ENCODE peak calls at places on chromosomes 5 and 9, in eight cellular contexts. One of them, this sample, is unnamed.

GRCh38 chr9:6545017-6545691 is 100.4 kb downstream of the GLDC start:
- DNase-seq in HFF-Myc: no peak
- DNase-seq in WERI-Rb-1: no peak
- DNase-seq in gastrocnemius medialis: no peak
- DNase-seq in renal cortical epithelial cell: peak
- DNase-seq in Calu3: no peak
- DNase-seq in adipocyte: no peak
- DNase-seq in EL: no peak
- DNase-seq in this sample: no peak

GRCh38 chr5:16550316-16550952 is 66.4 kb downstream of the RETREG1 start:
- DNase-seq in WERI-Rb-1: peak
- DNase-seq in EL: peak
- DNase-seq in HFF-Myc: no peak
- DNase-seq in Calu3: peak
- DNase-seq in adipocyte: peak
- DNase-seq in gastrocnemius medialis: peak
- DNase-seq in renal cortical epithelial cell: peak
- DNase-seq in this sample: no peak

GRCh38 chr9:18330736-18331335 is 143.1 kb upstream of the ADAMTSL1 start:
- DNase-seq in gastrocnemius medialis: no peak
- DNase-seq in HFF-Myc: no peak
- DNase-seq in WERI-Rb-1: no peak
- DNase-seq in EL: no peak
- DNase-seq in Calu3: no peak
- DNase-seq in adipocyte: no peak
- DNase-seq in renal cortical epithelial cell: no peak
- DNase-seq in this sample: no peak

GRCh38 chr9:32345243-32345642 is 39.2 kb upstream of the ACO1 start:
- DNase-seq in gastrocnemius medialis: no peak
- DNase-seq in WERI-Rb-1: no peak
- DNase-seq in HFF-Myc: no peak
- DNase-seq in EL: no peak
- DNase-seq in Calu3: no peak
- DNase-seq in renal cortical epithelial cell: no peak
- DNase-seq in adipocyte: no peak
- DNase-seq in this sample: no peak

GRCh38 chr9:126000731-126001580 is 253.8 kb downstream of the PBX3 start:
- DNase-seq in renal cortical epithelial cell: no peak
- DNase-seq in gastrocnemius medialis: no peak
- DNase-seq in adipocyte: no peak
- DNase-seq in Calu3: no peak
- DNase-seq in EL: peak
- DNase-seq in WERI-Rb-1: no peak
- DNase-seq in HFF-Myc: no peak
- DNase-seq in this sample: no peak

GRCh38 chr9:98234231-98234825 is 21.1 kb downstream of the TBC1D2 start:
- DNase-seq in HFF-Myc: no peak
- DNase-seq in EL: no peak
- DNase-seq in Calu3: no peak
- DNase-seq in renal cortical epithelial cell: no peak
- DNase-seq in WERI-Rb-1: no peak
- DNase-seq in gastrocnemius medialis: no peak
- DNase-seq in adipocyte: no peak
- DNase-seq in this sample: no peak

GRCh38 chr5:73726071-73726470 is 100.1 kb downstream of the ARHGEF28 start:
- DNase-seq in Calu3: no peak
- DNase-seq in HFF-Myc: no peak
- DNase-seq in WERI-Rb-1: no peak
- DNase-seq in adipocyte: no peak
- DNase-seq in EL: no peak
- DNase-seq in gastrocnemius medialis: no peak
- DNase-seq in renal cortical epithelial cell: no peak
- DNase-seq in this sample: no peak

GRCh38 chr5:36607838-36608783 is 1.7 kb downstream of the SLC1A3 start:
- DNase-seq in Calu3: no peak
- DNase-seq in HFF-Myc: no peak
- DNase-seq in renal cortical epithelial cell: peak
- DNase-seq in adipocyte: peak
- DNase-seq in EL: peak
- DNase-seq in WERI-Rb-1: no peak
- DNase-seq in gastrocnemius medialis: no peak
- DNase-seq in this sample: no peak

GRCh38 chr5:160605266-160605665 is 183.6 kb downstream of the PTTG1 start:
- DNase-seq in gastrocnemius medialis: no peak
- DNase-seq in renal cortical epithelial cell: no peak
- DNase-seq in adipocyte: no peak
- DNase-seq in WERI-Rb-1: no peak
- DNase-seq in Calu3: no peak
- DNase-seq in EL: no peak
- DNase-seq in HFF-Myc: no peak
- DNase-seq in this sample: no peak

GRCh38 chr5:91556-92263 is at the start of gene PLEKHG4B:
- DNase-seq in EL: peak
- DNase-seq in renal cortical epithelial cell: no peak
- DNase-seq in Calu3: no peak
- DNase-seq in WERI-Rb-1: peak
- DNase-seq in gastrocnemius medialis: no peak
- DNase-seq in HFF-Myc: no peak
- DNase-seq in adipocyte: peak
- DNase-seq in this sample: no peak

GRCh38 chr5:77232959-77233358 is 22.5 kb downstream of the PDE8B start:
- DNase-seq in Calu3: no peak
- DNase-seq in EL: no peak
- DNase-seq in gastrocnemius medialis: no peak
- DNase-seq in HFF-Myc: no peak
- DNase-seq in renal cortical epithelial cell: peak
- DNase-seq in adipocyte: no peak
- DNase-seq in WERI-Rb-1: no peak
- DNase-seq in this sample: no peak

GRCh38 chr5:133292300-133292699 is 240.5 kb downstream of the HSPA4 start:
- DNase-seq in adipocyte: no peak
- DNase-seq in HFF-Myc: no peak
- DNase-seq in gastrocnemius medialis: no peak
- DNase-seq in renal cortical epithelial cell: peak
- DNase-seq in Calu3: peak
- DNase-seq in WERI-Rb-1: no peak
- DNase-seq in EL: no peak
- DNase-seq in this sample: no peak

GRCh38 chr9:123339666-123340414 is 16.2 kb upstream of the CRB2 start:
- DNase-seq in adipocyte: no peak
- DNase-seq in EL: no peak
- DNase-seq in WERI-Rb-1: no peak
- DNase-seq in renal cortical epithelial cell: peak
- DNase-seq in HFF-Myc: no peak
- DNase-seq in Calu3: no peak
- DNase-seq in gastrocnemius medialis: no peak
- DNase-seq in this sample: no peak

GRCh38 chr9:76314321-76314720 is 79.9 kb downstream of the RFK start:
- DNase-seq in WERI-Rb-1: no peak
- DNase-seq in adipocyte: no peak
- DNase-seq in HFF-Myc: no peak
- DNase-seq in renal cortical epithelial cell: peak
- DNase-seq in gastrocnemius medialis: no peak
- DNase-seq in EL: no peak
- DNase-seq in Calu3: no peak
- DNase-seq in this sample: no peak

GRCh38 chr5:321233-321725 is at the start of gene AHRR:
- DNase-seq in gastrocnemius medialis: no peak
- DNase-seq in renal cortical epithelial cell: no peak
- DNase-seq in EL: peak
- DNase-seq in WERI-Rb-1: peak
- DNase-seq in Calu3: peak
- DNase-seq in HFF-Myc: no peak
- DNase-seq in adipocyte: peak
- DNase-seq in this sample: no peak

GRCh38 chr5:91281409-91281808 is 101.7 kb downstream of the ARRDC3 start:
- DNase-seq in gastrocnemius medialis: no peak
- DNase-seq in renal cortical epithelial cell: peak
- DNase-seq in WERI-Rb-1: no peak
- DNase-seq in EL: peak
- DNase-seq in HFF-Myc: peak
- DNase-seq in Calu3: no peak
- DNase-seq in adipocyte: peak
- DNase-seq in this sample: no peak

GRCh38 chr5:67173959-67174358 is 22.6 kb downstream of the CD180 start:
- DNase-seq in gastrocnemius medialis: no peak
- DNase-seq in adipocyte: no peak
- DNase-seq in renal cortical epithelial cell: peak
- DNase-seq in WERI-Rb-1: no peak
- DNase-seq in Calu3: no peak
- DNase-seq in EL: no peak
- DNase-seq in HFF-Myc: no peak
- DNase-seq in this sample: no peak

GRCh38 chr9:125732562-125732961 is 14.6 kb upstream of the PBX3 start:
- DNase-seq in EL: no peak
- DNase-seq in HFF-Myc: no peak
- DNase-seq in renal cortical epithelial cell: no peak
- DNase-seq in WERI-Rb-1: no peak
- DNase-seq in gastrocnemius medialis: no peak
- DNase-seq in adipocyte: no peak
- DNase-seq in Calu3: no peak
- DNase-seq in this sample: no peak

GRCh38 chr5:136025900-136026299 is 2.9 kb upstream of the TGFBI start:
- DNase-seq in renal cortical epithelial cell: no peak
- DNase-seq in EL: no peak
- DNase-seq in gastrocnemius medialis: no peak
- DNase-seq in WERI-Rb-1: no peak
- DNase-seq in adipocyte: peak
- DNase-seq in Calu3: no peak
- DNase-seq in HFF-Myc: no peak
- DNase-seq in this sample: no peak

GRCh38 chr5:759781-760362 is 24.7 kb downstream of the ZDHHC11B start:
- DNase-seq in WERI-Rb-1: no peak
- DNase-seq in Calu3: no peak
- DNase-seq in renal cortical epithelial cell: no peak
- DNase-seq in adipocyte: no peak
- DNase-seq in EL: no peak
- DNase-seq in gastrocnemius medialis: no peak
- DNase-seq in HFF-Myc: no peak
- DNase-seq in this sample: no peak

GRCh38 chr9:106936680-106937079 is 73.7 kb downstream of the ZNF462 start:
- DNase-seq in adipocyte: no peak
- DNase-seq in EL: no peak
- DNase-seq in HFF-Myc: no peak
- DNase-seq in WERI-Rb-1: no peak
- DNase-seq in Calu3: no peak
- DNase-seq in renal cortical epithelial cell: no peak
- DNase-seq in gastrocnemius medialis: no peak
- DNase-seq in this sample: no peak

GRCh38 chr5:53355316-53355715 is 125.1 kb upstream of the FST start:
- DNase-seq in WERI-Rb-1: no peak
- DNase-seq in Calu3: no peak
- DNase-seq in adipocyte: peak
- DNase-seq in HFF-Myc: no peak
- DNase-seq in EL: peak
- DNase-seq in gastrocnemius medialis: no peak
- DNase-seq in renal cortical epithelial cell: no peak
- DNase-seq in this sample: no peak

GRCh38 chr5:142841511-142842255 is 71.5 kb downstream of the ARHGAP26 start:
- DNase-seq in WERI-Rb-1: no peak
- DNase-seq in HFF-Myc: peak
- DNase-seq in Calu3: no peak
- DNase-seq in EL: no peak
- DNase-seq in adipocyte: peak
- DNase-seq in gastrocnemius medialis: no peak
- DNase-seq in renal cortical epithelial cell: peak
- DNase-seq in this sample: no peak

GRCh38 chr9:111102793-111103474 is 64.7 kb upstream of the LPAR1 start:
- DNase-seq in EL: peak
- DNase-seq in renal cortical epithelial cell: peak
- DNase-seq in Calu3: no peak
- DNase-seq in adipocyte: peak
- DNase-seq in gastrocnemius medialis: no peak
- DNase-seq in HFF-Myc: no peak
- DNase-seq in WERI-Rb-1: no peak
- DNase-seq in this sample: no peak

GRCh38 chr9:6924988-6925563 is 167.3 kb downstream of the KDM4C start:
- DNase-seq in renal cortical epithelial cell: no peak
- DNase-seq in HFF-Myc: no peak
- DNase-seq in EL: no peak
- DNase-seq in Calu3: no peak
- DNase-seq in gastrocnemius medialis: no peak
- DNase-seq in adipocyte: no peak
- DNase-seq in WERI-Rb-1: no peak
- DNase-seq in this sample: peak

GRCh38 chr5:136808756-136809155 is 443.4 kb upstream of the TRPC7 start:
- DNase-seq in EL: no peak
- DNase-seq in Calu3: no peak
- DNase-seq in renal cortical epithelial cell: no peak
- DNase-seq in gastrocnemius medialis: no peak
- DNase-seq in adipocyte: no peak
- DNase-seq in HFF-Myc: no peak
- DNase-seq in WERI-Rb-1: no peak
- DNase-seq in this sample: no peak

GRCh38 chr5:132459031-132459982 is 31.3 kb downstream of the IRF1 start:
- DNase-seq in Calu3: peak
- DNase-seq in WERI-Rb-1: no peak
- DNase-seq in renal cortical epithelial cell: peak
- DNase-seq in gastrocnemius medialis: no peak
- DNase-seq in EL: peak
- DNase-seq in HFF-Myc: no peak
- DNase-seq in adipocyte: peak
- DNase-seq in this sample: no peak

GRCh38 chr5:39158127-39158593 is 61.2 kb downstream of the FYB1 start:
- DNase-seq in HFF-Myc: no peak
- DNase-seq in WERI-Rb-1: no peak
- DNase-seq in Calu3: peak
- DNase-seq in gastrocnemius medialis: no peak
- DNase-seq in renal cortical epithelial cell: no peak
- DNase-seq in EL: no peak
- DNase-seq in adipocyte: no peak
- DNase-seq in this sample: no peak

GRCh38 chr5:56145106-56145505 is 88.0 kb downstream of the ANKRD55 start:
- DNase-seq in WERI-Rb-1: no peak
- DNase-seq in Calu3: no peak
- DNase-seq in adipocyte: no peak
- DNase-seq in renal cortical epithelial cell: peak
- DNase-seq in EL: peak
- DNase-seq in gastrocnemius medialis: no peak
- DNase-seq in HFF-Myc: no peak
- DNase-seq in this sample: no peak

GRCh38 chr5:76431779-76432178 is 28.7 kb downstream of the IQGAP2 start:
- DNase-seq in renal cortical epithelial cell: no peak
- DNase-seq in EL: no peak
- DNase-seq in adipocyte: no peak
- DNase-seq in Calu3: no peak
- DNase-seq in WERI-Rb-1: no peak
- DNase-seq in gastrocnemius medialis: no peak
- DNase-seq in HFF-Myc: no peak
- DNase-seq in this sample: no peak

GRCh38 chr5:79702606-79703380 is 13.2 kb downstream of the CMYA5 start:
- DNase-seq in HFF-Myc: no peak
- DNase-seq in renal cortical epithelial cell: no peak
- DNase-seq in adipocyte: peak
- DNase-seq in EL: peak
- DNase-seq in gastrocnemius medialis: peak
- DNase-seq in WERI-Rb-1: peak
- DNase-seq in Calu3: peak
- DNase-seq in this sample: no peak

GRCh38 chr5:2899311-2899710 is 147.8 kb upstream of the IRX2 start:
- DNase-seq in renal cortical epithelial cell: no peak
- DNase-seq in WERI-Rb-1: no peak
- DNase-seq in Calu3: no peak
- DNase-seq in HFF-Myc: no peak
- DNase-seq in EL: no peak
- DNase-seq in adipocyte: no peak
- DNase-seq in gastrocnemius medialis: no peak
- DNase-seq in this sample: no peak